ENCODE peak calls at places on chromosomes 7 and 10, in seven cellular contexts. F is IMR-90, W is Kasumi-1, R is ovary, V is EH, C is T follicular helper cell, G is GM19239. P is an unnamed sample.

GRCh38 chr7:87152897-87153641 is 816 bp downstream of the DMTF1 start:
- DNase-seq in C (no peak), V (peak), W (peak), G (no peak), R (peak), F (peak), P (no peak)

GRCh38 chr7:13265271-13265670 is 577.8 kb downstream of the ARL4A start:
- DNase-seq in W (no peak), C (no peak), G (no peak), V (no peak), F (no peak), R (no peak), P (no peak)

GRCh38 chr7:45106820-45107219 is 4.7 kb downstream of the TBRG4 start:
- DNase-seq in V (no peak), W (no peak), F (no peak), R (no peak), C (no peak), G (no peak), P (no peak)

GRCh38 chr10:70830185-70830584 is 14.4 kb downstream of the SGPL1 start:
- DNase-seq in V (peak), W (peak), R (no peak), G (no peak), F (no peak), C (no peak), P (no peak)

GRCh38 chr10:110170142-110170887 is 37.1 kb upstream of the MXI1 start:
- DNase-seq in C (no peak), G (no peak), F (no peak), R (no peak), W (no peak), V (no peak), P (no peak)

GRCh38 chr7:138784692-138785091 is 13.1 kb upstream of the TMEM213 start:
- DNase-seq in W (no peak), R (no peak), G (no peak), V (peak), C (no peak), F (no peak), P (no peak)

GRCh38 chr7:116569737-116570136 is 44.9 kb downstream of the CAV1 start:
- DNase-seq in C (no peak), G (no peak), W (no peak), F (peak), R (no peak), V (peak), P (no peak)

GRCh38 chr7:22726345-22726848 is 603 bp upstream of the IL6 start:
- DNase-seq in G (peak), F (peak), V (peak), R (peak), C (peak), W (peak), P (peak)

GRCh38 chr7:112985377-112985987 is 101.1 kb downstream of the GPR85 start:
- DNase-seq in C (no peak), G (no peak), W (no peak), F (peak), R (no peak), V (peak), P (no peak)

GRCh38 chr10:76523215-76523614 is 1091.8 kb downstream of the LRMDA start:
- DNase-seq in R (peak), F (no peak), W (no peak), G (no peak), V (no peak), C (no peak), P (no peak)

GRCh38 chr10:71893920-71894319 is 42.9 kb upstream of the PSAP start:
- DNase-seq in F (no peak), V (no peak), C (no peak), W (no peak), R (no peak), G (no peak), P (peak)

GRCh38 chr10:48400850-48401220 is 94.4 kb downstream of the MAPK8 start:
- DNase-seq in V (peak), R (no peak), F (no peak), G (no peak), W (no peak), C (no peak), P (no peak)

GRCh38 chr7:120452665-120453064 is 179.7 kb downstream of the KCND2 start:
- DNase-seq in G (no peak), R (no peak), F (no peak), W (no peak), C (no peak), V (no peak), P (no peak)

P was measured in GDM1.